ENCODE peak calls at places on chromosomes 5 and 9, in six cellular contexts. One of them, this sample, is unnamed.

GRCh38 chr5:172530835-172531703 is 76.7 kb upstream of the SH3PXD2B start:
- DNase-seq in gastrocnemius medialis: no peak
- DNase-seq in IMR-90: no peak
- DNase-seq in CD4-positive, alpha-beta memory T cell: no peak
- DNase-seq in lower leg skin: peak
- DNase-seq in pancreas: no peak
- DNase-seq in this sample: peak

GRCh38 chr5:71780597-71780996 is 61.5 kb downstream of the CARTPT start:
- DNase-seq in gastrocnemius medialis: no peak
- DNase-seq in IMR-90: no peak
- DNase-seq in CD4-positive, alpha-beta memory T cell: no peak
- DNase-seq in lower leg skin: no peak
- DNase-seq in pancreas: no peak
- DNase-seq in this sample: peak

GRCh38 chr9:129405089-129405830 is 215.6 kb downstream of the C9orf50 start:
- DNase-seq in gastrocnemius medialis: no peak
- DNase-seq in IMR-90: peak
- DNase-seq in CD4-positive, alpha-beta memory T cell: no peak
- DNase-seq in lower leg skin: no peak
- DNase-seq in pancreas: no peak
- DNase-seq in this sample: no peak

GRCh38 chr5:42423285-42424152 is at the start of gene GHR:
- DNase-seq in gastrocnemius medialis: peak
- DNase-seq in IMR-90: peak
- DNase-seq in CD4-positive, alpha-beta memory T cell: peak
- DNase-seq in lower leg skin: peak
- DNase-seq in pancreas: peak
- DNase-seq in this sample: no peak

GRCh38 chr5:90873033-90873517 is 314.5 kb downstream of the ADGRV1 start:
- DNase-seq in gastrocnemius medialis: peak
- DNase-seq in IMR-90: no peak
- DNase-seq in CD4-positive, alpha-beta memory T cell: no peak
- DNase-seq in lower leg skin: no peak
- DNase-seq in pancreas: no peak
- DNase-seq in this sample: no peak

GRCh38 chr5:4777435-4777834 is 362.7 kb upstream of the ADAMTS16 start:
- DNase-seq in gastrocnemius medialis: no peak
- DNase-seq in IMR-90: no peak
- DNase-seq in CD4-positive, alpha-beta memory T cell: no peak
- DNase-seq in lower leg skin: no peak
- DNase-seq in pancreas: no peak
- DNase-seq in this sample: no peak

GRCh38 chr5:146588806-146589355 is 72.9 kb upstream of the GPR151 start:
- DNase-seq in gastrocnemius medialis: no peak
- DNase-seq in IMR-90: no peak
- DNase-seq in CD4-positive, alpha-beta memory T cell: no peak
- DNase-seq in lower leg skin: no peak
- DNase-seq in pancreas: no peak
- DNase-seq in this sample: no peak

GRCh38 chr9:27184556-27185351 is 75.7 kb downstream of the TEK start:
- DNase-seq in gastrocnemius medialis: no peak
- DNase-seq in IMR-90: no peak
- DNase-seq in CD4-positive, alpha-beta memory T cell: no peak
- DNase-seq in lower leg skin: no peak
- DNase-seq in pancreas: no peak
- DNase-seq in this sample: no peak

GRCh38 chr9:31040565-31040964 is 1343.9 kb upstream of the ACO1 start:
- DNase-seq in gastrocnemius medialis: no peak
- DNase-seq in IMR-90: no peak
- DNase-seq in CD4-positive, alpha-beta memory T cell: no peak
- DNase-seq in lower leg skin: no peak
- DNase-seq in pancreas: no peak
- DNase-seq in this sample: no peak

GRCh38 chr5:96629774-96630173 is 32.4 kb upstream of the CAST start:
- DNase-seq in gastrocnemius medialis: peak
- DNase-seq in IMR-90: peak
- DNase-seq in CD4-positive, alpha-beta memory T cell: no peak
- DNase-seq in lower leg skin: no peak
- DNase-seq in pancreas: no peak
- DNase-seq in this sample: no peak

GRCh38 chr5:181191526-181192336 is 13.3 kb downstream of the TRIM7 start:
- DNase-seq in gastrocnemius medialis: peak
- DNase-seq in IMR-90: peak
- DNase-seq in CD4-positive, alpha-beta memory T cell: peak
- DNase-seq in lower leg skin: peak
- DNase-seq in pancreas: peak
- DNase-seq in this sample: peak

GRCh38 chr9:125825762-125826161 is 78.6 kb downstream of the PBX3 start:
- DNase-seq in gastrocnemius medialis: no peak
- DNase-seq in IMR-90: no peak
- DNase-seq in CD4-positive, alpha-beta memory T cell: no peak
- DNase-seq in lower leg skin: no peak
- DNase-seq in pancreas: no peak
- DNase-seq in this sample: no peak

GRCh38 chr5:151775025-151775606 is 3.4 kb downstream of the G3BP1 start:
- DNase-seq in gastrocnemius medialis: no peak
- DNase-seq in IMR-90: no peak
- DNase-seq in CD4-positive, alpha-beta memory T cell: no peak
- DNase-seq in lower leg skin: no peak
- DNase-seq in pancreas: no peak
- DNase-seq in this sample: no peak

GRCh38 chr5:144325532-144325931 is 154.9 kb downstream of the KCTD16 start:
- DNase-seq in gastrocnemius medialis: no peak
- DNase-seq in IMR-90: no peak
- DNase-seq in CD4-positive, alpha-beta memory T cell: no peak
- DNase-seq in lower leg skin: no peak
- DNase-seq in pancreas: no peak
- DNase-seq in this sample: no peak

GRCh38 chr5:104247260-104247659 is 684.7 kb upstream of the NUDT12 start:
- DNase-seq in gastrocnemius medialis: no peak
- DNase-seq in IMR-90: no peak
- DNase-seq in CD4-positive, alpha-beta memory T cell: no peak
- DNase-seq in lower leg skin: no peak
- DNase-seq in pancreas: no peak
- DNase-seq in this sample: no peak

GRCh38 chr9:76433851-76434250 is 25.1 kb upstream of the GCNT1 start:
- DNase-seq in gastrocnemius medialis: no peak
- DNase-seq in IMR-90: peak
- DNase-seq in CD4-positive, alpha-beta memory T cell: no peak
- DNase-seq in lower leg skin: no peak
- DNase-seq in pancreas: no peak
- DNase-seq in this sample: no peak

GRCh38 chr5:59021837-59022514 is 439.1 kb downstream of the RAB3C start:
- DNase-seq in gastrocnemius medialis: peak
- DNase-seq in IMR-90: no peak
- DNase-seq in CD4-positive, alpha-beta memory T cell: no peak
- DNase-seq in lower leg skin: no peak
- DNase-seq in pancreas: no peak
- DNase-seq in this sample: no peak

GRCh38 chr5:140574165-140574564 is 9.5 kb downstream of the SLC35A4 start:
- DNase-seq in gastrocnemius medialis: no peak
- DNase-seq in IMR-90: peak
- DNase-seq in CD4-positive, alpha-beta memory T cell: no peak
- DNase-seq in lower leg skin: no peak
- DNase-seq in pancreas: no peak
- DNase-seq in this sample: peak

GRCh38 chr5:159548517-159548916 is 218.2 kb upstream of the IL12B start:
- DNase-seq in gastrocnemius medialis: no peak
- DNase-seq in IMR-90: no peak
- DNase-seq in CD4-positive, alpha-beta memory T cell: no peak
- DNase-seq in lower leg skin: no peak
- DNase-seq in pancreas: no peak
- DNase-seq in this sample: no peak

GRCh38 chr5:109866051-109866450 is 176.3 kb downstream of the MAN2A1 start:
- DNase-seq in gastrocnemius medialis: no peak
- DNase-seq in IMR-90: peak
- DNase-seq in CD4-positive, alpha-beta memory T cell: no peak
- DNase-seq in lower leg skin: no peak
- DNase-seq in pancreas: no peak
- DNase-seq in this sample: no peak

GRCh38 chr9:2336055-2336454 is 285.5 kb upstream of the VLDLR start:
- DNase-seq in gastrocnemius medialis: no peak
- DNase-seq in IMR-90: peak
- DNase-seq in CD4-positive, alpha-beta memory T cell: no peak
- DNase-seq in lower leg skin: no peak
- DNase-seq in pancreas: no peak
- DNase-seq in this sample: no peak

GRCh38 chr5:91301459-91301858 is 81.7 kb downstream of the ARRDC3 start:
- DNase-seq in gastrocnemius medialis: no peak
- DNase-seq in IMR-90: peak
- DNase-seq in CD4-positive, alpha-beta memory T cell: no peak
- DNase-seq in lower leg skin: no peak
- DNase-seq in pancreas: no peak
- DNase-seq in this sample: no peak

GRCh38 chr9:113482991-113483675 is 19.6 kb downstream of the RGS3 start:
- DNase-seq in gastrocnemius medialis: no peak
- DNase-seq in IMR-90: no peak
- DNase-seq in CD4-positive, alpha-beta memory T cell: no peak
- DNase-seq in lower leg skin: peak
- DNase-seq in pancreas: no peak
- DNase-seq in this sample: no peak

GRCh38 chr5:903756-904096 is 11.0 kb downstream of the TRIP13 start:
- DNase-seq in gastrocnemius medialis: no peak
- DNase-seq in IMR-90: no peak
- DNase-seq in CD4-positive, alpha-beta memory T cell: no peak
- DNase-seq in lower leg skin: peak
- DNase-seq in pancreas: no peak
- DNase-seq in this sample: no peak

GRCh38 chr9:133738806-133739150 is 626 bp upstream of the SARDH start:
- DNase-seq in gastrocnemius medialis: no peak
- DNase-seq in IMR-90: no peak
- DNase-seq in CD4-positive, alpha-beta memory T cell: no peak
- DNase-seq in lower leg skin: no peak
- DNase-seq in pancreas: no peak
- DNase-seq in this sample: no peak

GRCh38 chr9:133735894-133736293 is 2.3 kb downstream of the SARDH start:
- DNase-seq in gastrocnemius medialis: no peak
- DNase-seq in IMR-90: no peak
- DNase-seq in CD4-positive, alpha-beta memory T cell: no peak
- DNase-seq in lower leg skin: peak
- DNase-seq in pancreas: no peak
- DNase-seq in this sample: no peak

GRCh38 chr9:133738039-133738805 is at the start of gene SARDH:
- DNase-seq in gastrocnemius medialis: no peak
- DNase-seq in IMR-90: peak
- DNase-seq in CD4-positive, alpha-beta memory T cell: no peak
- DNase-seq in lower leg skin: peak
- DNase-seq in pancreas: peak
- DNase-seq in this sample: no peak

GRCh38 chr9:133737071-133737773 is 930 bp downstream of the SARDH start:
- DNase-seq in gastrocnemius medialis: no peak
- DNase-seq in IMR-90: no peak
- DNase-seq in CD4-positive, alpha-beta memory T cell: no peak
- DNase-seq in lower leg skin: peak
- DNase-seq in pancreas: no peak
- DNase-seq in this sample: peak

GRCh38 chr9:133737774-133738038 is 446 bp downstream of the SARDH start:
- DNase-seq in gastrocnemius medialis: no peak
- DNase-seq in IMR-90: no peak
- DNase-seq in CD4-positive, alpha-beta memory T cell: no peak
- DNase-seq in lower leg skin: no peak
- DNase-seq in pancreas: no peak
- DNase-seq in this sample: no peak
- H3K4me3 ChIP-seq in gastrocnemius medialis: peak
- H3K4me3 ChIP-seq in IMR-90: peak
- H3K4me3 ChIP-seq in CD4-positive, alpha-beta memory T cell: peak
- H3K4me3 ChIP-seq in lower leg skin: no peak
- H3K4me3 ChIP-seq in pancreas: peak
- H3K4me3 ChIP-seq in this sample: no peak

GRCh38 chr5:31531888-31532710 is at the start of the genes C5orf22 and DROSHA:
- DNase-seq in gastrocnemius medialis: peak
- DNase-seq in IMR-90: peak
- DNase-seq in CD4-positive, alpha-beta memory T cell: peak
- DNase-seq in lower leg skin: peak
- DNase-seq in pancreas: peak
- DNase-seq in this sample: peak

GRCh38 chr5:31534527-31535046 is 2.5 kb downstream of the C5orf22 start:
- DNase-seq in gastrocnemius medialis: no peak
- DNase-seq in IMR-90: no peak
- DNase-seq in CD4-positive, alpha-beta memory T cell: no peak
- DNase-seq in lower leg skin: no peak
- DNase-seq in pancreas: no peak
- DNase-seq in this sample: no peak

GRCh38 chr5:31531543-31531887 is 378 bp downstream of the DROSHA start:
- DNase-seq in gastrocnemius medialis: no peak
- DNase-seq in IMR-90: no peak
- DNase-seq in CD4-positive, alpha-beta memory T cell: no peak
- DNase-seq in lower leg skin: no peak
- DNase-seq in pancreas: peak
- DNase-seq in this sample: no peak

GRCh38 chr5:31530541-31531265 is 1.2 kb downstream of the DROSHA start:
- DNase-seq in gastrocnemius medialis: no peak
- DNase-seq in IMR-90: no peak
- DNase-seq in CD4-positive, alpha-beta memory T cell: no peak
- DNase-seq in lower leg skin: no peak
- DNase-seq in pancreas: no peak
- DNase-seq in this sample: no peak
- H3K4me3 ChIP-seq in gastrocnemius medialis: peak
- H3K4me3 ChIP-seq in IMR-90: peak
- H3K4me3 ChIP-seq in CD4-positive, alpha-beta memory T cell: peak
- H3K4me3 ChIP-seq in lower leg skin: peak
- H3K4me3 ChIP-seq in pancreas: peak
- H3K4me3 ChIP-seq in this sample: peak

GRCh38 chr9:69170231-69170630 is 3.8 kb upstream of the TJP2 start:
- DNase-seq in gastrocnemius medialis: no peak
- DNase-seq in IMR-90: peak
- DNase-seq in CD4-positive, alpha-beta memory T cell: no peak
- DNase-seq in lower leg skin: no peak
- DNase-seq in pancreas: no peak
- DNase-seq in this sample: no peak

GRCh38 chr9:69165581-69165980 is 8.5 kb upstream of the TJP2 start:
- DNase-seq in gastrocnemius medialis: no peak
- DNase-seq in IMR-90: no peak
- DNase-seq in CD4-positive, alpha-beta memory T cell: no peak
- DNase-seq in lower leg skin: no peak
- DNase-seq in pancreas: no peak
- DNase-seq in this sample: no peak

GRCh38 chr9:69171049-69171448 is 3.0 kb upstream of the TJP2 start:
- DNase-seq in gastrocnemius medialis: no peak
- DNase-seq in IMR-90: peak
- DNase-seq in CD4-positive, alpha-beta memory T cell: no peak
- DNase-seq in lower leg skin: no peak
- DNase-seq in pancreas: no peak
- DNase-seq in this sample: no peak

GRCh38 chr9:69171517-69171916 is 2.6 kb upstream of the TJP2 start:
- DNase-seq in gastrocnemius medialis: no peak
- DNase-seq in IMR-90: no peak
- DNase-seq in CD4-positive, alpha-beta memory T cell: no peak
- DNase-seq in lower leg skin: no peak
- DNase-seq in pancreas: no peak
- DNase-seq in this sample: no peak

GRCh38 chr9:69168709-69169217 is 5.3 kb upstream of the TJP2 start:
- DNase-seq in gastrocnemius medialis: no peak
- DNase-seq in IMR-90: peak
- DNase-seq in CD4-positive, alpha-beta memory T cell: peak
- DNase-seq in lower leg skin: no peak
- DNase-seq in pancreas: no peak
- DNase-seq in this sample: no peak
- H3K4me3 ChIP-seq in gastrocnemius medialis: no peak
- H3K4me3 ChIP-seq in IMR-90: no peak
- H3K4me3 ChIP-seq in CD4-positive, alpha-beta memory T cell: peak
- H3K4me3 ChIP-seq in lower leg skin: no peak
- H3K4me3 ChIP-seq in pancreas: no peak
- H3K4me3 ChIP-seq in this sample: no peak

GRCh38 chr5:142697846-142698245 is 12.0 kb upstream of the FGF1 start:
- DNase-seq in gastrocnemius medialis: no peak
- DNase-seq in IMR-90: peak
- DNase-seq in CD4-positive, alpha-beta memory T cell: no peak
- DNase-seq in lower leg skin: no peak
- DNase-seq in pancreas: no peak
- DNase-seq in this sample: peak
- H3K4me3 ChIP-seq in gastrocnemius medialis: no peak
- H3K4me3 ChIP-seq in IMR-90: no peak
- H3K4me3 ChIP-seq in CD4-positive, alpha-beta memory T cell: no peak
- H3K4me3 ChIP-seq in lower leg skin: no peak
- H3K4me3 ChIP-seq in pancreas: no peak
- H3K4me3 ChIP-seq in this sample: no peak

This sample was measured in ascending aorta.